ENCODE peak calls at places on chromosome 22, in six cellular contexts. Q, X, T, O, P and V are unnamed samples.

GRCh38 chr22:49260681-49261580 is 566.7 kb downstream of the BRD1 start:
- DNase-seq in O (no peak), X (no peak), T (no peak), Q (no peak), P (no peak), V (no peak)

GRCh38 chr22:21909871-21910270 is 42.4 kb upstream of the MAPK1 start:
- DNase-seq in Q (no peak), P (no peak), T (no peak), X (no peak), O (no peak), V (no peak)

GRCh38 chr22:38066381-38067027 is 9.3 kb downstream of the PICK1 start:
- DNase-seq in O (no peak), Q (no peak), P (no peak), X (no peak), T (no peak), V (no peak)

GRCh38 chr22:43824724-43825485 is 12.8 kb upstream of the EFCAB6 start:
- DNase-seq in O (no peak), P (no peak), Q (no peak), X (no peak), T (peak), V (no peak)

GRCh38 chr22:47444746-47445065 is 682.3 kb downstream of the TBC1D22A start:
- DNase-seq in Q (no peak), T (no peak), X (no peak), O (no peak), P (no peak), V (peak)

GRCh38 chr22:29043906-29044575 is 17.6 kb downstream of the C22orf31 start:
- DNase-seq in Q (no peak), O (no peak), P (no peak), X (no peak), T (no peak), V (no peak)

GRCh38 chr22:17334054-17334453 is 35.2 kb upstream of the CECR2 start:
- DNase-seq in X (no peak), T (no peak), Q (no peak), O (no peak), P (no peak), V (no peak)

GRCh38 chr22:49934144-49934890 is 15.9 kb downstream of the CRELD2 start:
- DNase-seq in T (peak), P (peak), O (no peak), X (no peak), Q (peak), V (peak)

GRCh38 chr22:46977656-46978343 is 215.3 kb downstream of the TBC1D22A start:
- DNase-seq in O (no peak), X (no peak), P (no peak), T (no peak), Q (no peak), V (no peak)

GRCh38 chr22:37176464-37177061 is 11.5 kb downstream of the C1QTNF6 start:
- DNase-seq in P (no peak), O (no peak), Q (no peak), T (no peak), X (no peak), V (no peak)

GRCh38 chr22:17155941-17156340 is 3.1 kb downstream of the HDHD5 start:
- DNase-seq in X (no peak), O (no peak), T (no peak), P (no peak), Q (no peak), V (no peak)

GRCh38 chr22:19407649-19408606 is 23.6 kb downstream of the HIRA start:
- DNase-seq in T (no peak), X (no peak), P (no peak), O (peak), Q (no peak), V (peak)

GRCh38 chr22:38299001-38299651 is 18.1 kb downstream of the CSNK1E start:
- DNase-seq in Q (no peak), X (no peak), T (peak), O (no peak), P (no peak), V (no peak)

GRCh38 chr22:36368359-36368983 is 19.3 kb downstream of the MYH9 start:
- DNase-seq in P (peak), T (no peak), Q (no peak), O (no peak), X (peak), V (no peak)

GRCh38 chr22:33722817-33723216 is 197.5 kb downstream of the LARGE1 start:
- DNase-seq in T (no peak), O (no peak), P (no peak), Q (no peak), X (no peak), V (no peak)

GRCh38 chr22:45310331-45311032 is 748 bp downstream of the FAM118A start:
- DNase-seq in Q (no peak), T (no peak), X (no peak), O (no peak), P (no peak), V (no peak)

GRCh38 chr22:25542231-25542630 is 22.2 kb upstream of the GRK3 start:
- DNase-seq in Q (no peak), X (no peak), T (no peak), P (no peak), O (no peak), V (no peak)

GRCh38 chr22:38947321-38948112 is 9.9 kb upstream of the APOBEC3A start:
- DNase-seq in X (no peak), O (no peak), T (no peak), P (no peak), Q (no peak), V (no peak)

GRCh38 chr22:37492428-37493344 is 6.5 kb upstream of the MFNG start:
- DNase-seq in P (peak), T (no peak), Q (peak), O (no peak), X (peak), V (peak)

GRCh38 chr22:36184433-36185035 is 17.1 kb downstream of the APOL4 start:
- DNase-seq in O (no peak), Q (no peak), P (no peak), X (no peak), T (peak), V (no peak)

GRCh38 chr22:41963453-41964105 is 5.7 kb upstream of the SEPTIN3 start:
- DNase-seq in P (no peak), O (no peak), X (no peak), T (no peak), Q (no peak), V (no peak)

GRCh38 chr22:39243443-39244072 is 1.2 kb downstream of the PDGFB start:
- DNase-seq in Q (no peak), T (peak), X (no peak), P (no peak), O (no peak), V (no peak)

GRCh38 chr22:43537019-43537585 is 125.3 kb downstream of the MPPED1 start:
- DNase-seq in X (no peak), T (no peak), Q (no peak), O (no peak), P (peak), V (no peak)

GRCh38 chr22:19203839-19204238 is 25.3 kb upstream of the SLC25A1 start:
- DNase-seq in P (no peak), Q (no peak), O (no peak), T (no peak), X (no peak), V (no peak)